ENCODE peak calls at places on chromosomes 1 and 21, in four cellular contexts. One of them, this sample, is unnamed.

GRCh38 chr1:153611024-153611352 is 1.9 kb downstream of the S100A16 start:
- DNase-seq in MG63: peak
- DNase-seq in Ammon's horn: no peak
- DNase-seq in T-helper 9 cell: no peak
- DNase-seq in this sample: no peak

GRCh38 chr1:59290173-59290954 is 6.5 kb upstream of the FGGY start:
- DNase-seq in MG63: peak
- DNase-seq in Ammon's horn: no peak
- DNase-seq in T-helper 9 cell: no peak
- DNase-seq in this sample: no peak

GRCh38 chr21:36330904-36331303 is 10.9 kb downstream of the MORC3 start:
- DNase-seq in MG63: peak
- DNase-seq in Ammon's horn: peak
- DNase-seq in T-helper 9 cell: peak
- DNase-seq in this sample: peak

GRCh38 chr21:26739189-26739588 is 106.0 kb downstream of the ADAMTS1 start:
- DNase-seq in MG63: no peak
- DNase-seq in Ammon's horn: no peak
- DNase-seq in T-helper 9 cell: no peak
- DNase-seq in this sample: no peak

GRCh38 chr1:74470262-74470661 is 42.1 kb downstream of the LRRC53 start:
- DNase-seq in MG63: no peak
- DNase-seq in Ammon's horn: no peak
- DNase-seq in T-helper 9 cell: no peak
- DNase-seq in this sample: no peak

GRCh38 chr1:205456383-205456867 is 580 bp upstream of the BLACAT1 start:
- DNase-seq in MG63: no peak
- DNase-seq in Ammon's horn: no peak
- DNase-seq in T-helper 9 cell: no peak
- DNase-seq in this sample: no peak

GRCh38 chr1:2558030-2558400 is 1.8 kb downstream of the TNFRSF14 start:
- DNase-seq in MG63: no peak
- DNase-seq in Ammon's horn: no peak
- DNase-seq in T-helper 9 cell: no peak
- DNase-seq in this sample: no peak

GRCh38 chr1:32899586-32900296 is 1.4 kb downstream of the TMEM54 start:
- DNase-seq in MG63: no peak
- DNase-seq in Ammon's horn: no peak
- DNase-seq in T-helper 9 cell: no peak
- DNase-seq in this sample: no peak

GRCh38 chr1:19723874-19724273 is 59.2 kb downstream of the HTR6 start:
- DNase-seq in MG63: no peak
- DNase-seq in Ammon's horn: no peak
- DNase-seq in T-helper 9 cell: no peak
- DNase-seq in this sample: no peak

GRCh38 chr21:37673801-37674575 is 242.3 kb downstream of the KCNJ6 start:
- DNase-seq in MG63: no peak
- DNase-seq in Ammon's horn: no peak
- DNase-seq in T-helper 9 cell: no peak
- DNase-seq in this sample: no peak

GRCh38 chr1:94284481-94284880 is 47.1 kb upstream of the ARHGAP29 start:
- DNase-seq in MG63: no peak
- DNase-seq in Ammon's horn: no peak
- DNase-seq in T-helper 9 cell: no peak
- DNase-seq in this sample: peak

GRCh38 chr1:239725371-239725770 is 339.0 kb downstream of the CHRM3 start:
- DNase-seq in MG63: no peak
- DNase-seq in Ammon's horn: no peak
- DNase-seq in T-helper 9 cell: no peak
- DNase-seq in this sample: no peak

GRCh38 chr1:84691139-84691783 is 1.0 kb upstream of the SSX2IP start:
- DNase-seq in MG63: peak
- DNase-seq in Ammon's horn: no peak
- DNase-seq in T-helper 9 cell: no peak
- DNase-seq in this sample: no peak

GRCh38 chr1:54463259-54464030 is 57.3 kb upstream of the SSBP3 start:
- DNase-seq in MG63: no peak
- DNase-seq in Ammon's horn: no peak
- DNase-seq in T-helper 9 cell: no peak
- DNase-seq in this sample: no peak

GRCh38 chr1:55156093-55156492 is 59.1 kb downstream of the USP24 start:
- DNase-seq in MG63: no peak
- DNase-seq in Ammon's horn: no peak
- DNase-seq in T-helper 9 cell: no peak
- DNase-seq in this sample: no peak

GRCh38 chr1:84603941-84604830 is 29.9 kb upstream of the CTBS start:
- DNase-seq in MG63: peak
- DNase-seq in Ammon's horn: peak
- DNase-seq in T-helper 9 cell: no peak
- DNase-seq in this sample: no peak

GRCh38 chr1:156608981-156609380 is 7.7 kb upstream of the GPATCH4 start:
- DNase-seq in MG63: no peak
- DNase-seq in Ammon's horn: no peak
- DNase-seq in T-helper 9 cell: peak
- DNase-seq in this sample: peak

GRCh38 chr1:82728206-82728605 is 927.5 kb downstream of the ADGRL2 start:
- DNase-seq in MG63: no peak
- DNase-seq in Ammon's horn: no peak
- DNase-seq in T-helper 9 cell: no peak
- DNase-seq in this sample: no peak

GRCh38 chr1:61588736-61589381 is 136.1 kb downstream of the TM2D1 start:
- DNase-seq in MG63: peak
- DNase-seq in Ammon's horn: no peak
- DNase-seq in T-helper 9 cell: peak
- DNase-seq in this sample: peak

GRCh38 chr1:22814176-22815042 is 103.8 kb downstream of the EPHB2 start:
- DNase-seq in MG63: no peak
- DNase-seq in Ammon's horn: peak
- DNase-seq in T-helper 9 cell: no peak
- DNase-seq in this sample: no peak

GRCh38 chr1:37439672-37439995 is 34.7 kb upstream of the ZC3H12A start:
- DNase-seq in MG63: no peak
- DNase-seq in Ammon's horn: no peak
- DNase-seq in T-helper 9 cell: no peak
- DNase-seq in this sample: no peak

GRCh38 chr1:910881-911721 is 12.6 kb upstream of the SAMD11 start:
- DNase-seq in MG63: peak
- DNase-seq in Ammon's horn: no peak
- DNase-seq in T-helper 9 cell: no peak
- DNase-seq in this sample: no peak

This sample was measured in T-helper 1 cell.